ENCODE peak calls at places on chromosomes 6 and 20, in four cellular contexts. A is T-cell, G is neural crest cell, K is gastrocnemius medialis. H is an unnamed sample.
A peak's percentile ranks its signal among the peaks of the same experiment; 100 is the strongest.

GRCh38 chr6:112665815-112666214 is 318.7 kb downstream of the RFPL4B start:
- DNase-seq in A (no peak), G (no peak), K (no peak), H (no peak)

GRCh38 chr20:44765647-44766367 is 20.1 kb downstream of the KCNK15 start:
- DNase-seq in A (no peak), G (no peak), K (no peak), H (no peak)

GRCh38 chr6:127938701-127939100 is 37.8 kb upstream of the THEMIS start:
- DNase-seq in A (no peak), G (no peak), K (no peak), H (no peak)

GRCh38 chr6:6287415-6287814 is 33.0 kb downstream of the F13A1 start:
- DNase-seq in A (no peak), G (no peak), K (no peak), H (no peak)

GRCh38 chr6:168964138-168964892 is 289.3 kb downstream of the THBS2 start:
- DNase-seq in A (no peak), G (no peak), K (no peak), H (no peak)

GRCh38 chr20:31922588-31922987 is 29.3 kb downstream of the PDRG1 start:
- DNase-seq in A (no peak), G (no peak), K (no peak), H (no peak)

GRCh38 chr6:35215665-35216411 is 2.1 kb downstream of the SCUBE3 start:
- DNase-seq in A (no peak), G (no peak), K (no peak), H (no peak)

GRCh38 chr6:145948328-145948727 is 15.8 kb downstream of the SHPRH start:
- DNase-seq in A (no peak), G (no peak), K (no peak), H (no peak)

GRCh38 chr20:37745553-37745952 is 51.7 kb downstream of the CTNNBL1 start:
- DNase-seq in A (no peak), G (no peak), K (no peak), H (peak; percentile 19)

GRCh38 chr6:56343295-56343694 is 95.9 kb upstream of the COL21A1 start:
- DNase-seq in A (no peak), G (no peak), K (no peak), H (no peak)

GRCh38 chr6:138594749-138595148 is 95.5 kb upstream of the NHSL1 start:
- DNase-seq in A (no peak), G (no peak), K (no peak), H (no peak)

GRCh38 chr6:153949606-153950005 is 89.4 kb upstream of the OPRM1 start:
- DNase-seq in A (no peak), G (no peak), K (no peak), H (no peak)

GRCh38 chr20:58054744-58055373 is 173.6 kb downstream of the ANKRD60 start:
- DNase-seq in A (no peak), G (no peak), K (no peak), H (no peak)

GRCh38 chr20:53857723-53858236 is 212.6 kb downstream of the BCAS1 start:
- DNase-seq in A (no peak), G (no peak), K (no peak), H (no peak)

GRCh38 chr6:163721435-163721834 is 306.9 kb downstream of the QKI start:
- DNase-seq in A (no peak), G (no peak), K (no peak), H (no peak)

GRCh38 chr20:10553326-10553984 is 118.3 kb downstream of the SLX4IP start:
- DNase-seq in A (no peak), G (peak; percentile 64), K (peak; percentile 45), H (no peak)

GRCh38 chr6:137496392-137496767 is 2.2 kb upstream of the OLIG3 start:
- DNase-seq in A (no peak), G (peak; percentile 14), K (no peak), H (no peak)

GRCh38 chr20:1430004-1430451 is 36.6 kb downstream of the NSFL1C start:
- DNase-seq in A (no peak), G (no peak), K (no peak), H (no peak)

GRCh38 chr6:128519132-128519930 is 1.1 kb downstream of the PTPRK start:
- DNase-seq in A (peak; percentile 0), G (peak; percentile 30), K (peak; percentile 32), H (peak; percentile 19)

GRCh38 chr20:25033250-25033940 is 24.5 kb downstream of the ACSS1 start:
- DNase-seq in A (no peak), G (no peak), K (no peak), H (no peak)

GRCh38 chr6:137105375-137105774 is 60.6 kb upstream of the IL20RA start:
- DNase-seq in A (no peak), G (no peak), K (no peak), H (no peak)

H was measured in naive thymus-derived CD4-positive, alpha-beta T cell.